ENCODE peak calls at places on chromosome 4, in seven cellular contexts. F is K562, J is HepG2, B is SK-N-SH, Z is GM23338, I is A549, M is HCT116. O is an unnamed sample. For H3K4me1, the result is how much of the 10 kb centered on the place peaks cover.

GRCh38 chr4:2781911-2782310 is 11.0 kb upstream of the SH3BP2 start:
- DNase-seq in F (no peak), J (no peak), B (no peak), Z (no peak), I (no peak), M (no peak), O (no peak)

GRCh38 chr4:125432078-125432477 is 117.3 kb downstream of the FAT4 start:
- DNase-seq in F (peak), J (peak), B (no peak), Z (peak), I (peak), M (peak), O (no peak)

GRCh38 chr4:117783716-117784115 is 250.6 kb upstream of the NDST3 start:
- DNase-seq in F (no peak), J (no peak), B (no peak), Z (no peak), I (no peak), M (no peak), O (no peak)

GRCh38 chr4:2353222-2354107 is 65.0 kb downstream of the ZFYVE28 start:
- DNase-seq in F (no peak), J (no peak), B (peak), Z (no peak), I (no peak), M (no peak), O (no peak)

GRCh38 chr4:8817081-8817812 is 54.4 kb downstream of the HMX1 start:
- DNase-seq in F (no peak), J (no peak), B (peak), Z (no peak), I (no peak), M (no peak), O (no peak)

GRCh38 chr4:153252122-153252521 is 47.9 kb downstream of the TRIM2 start:
- DNase-seq in F (no peak), J (no peak), B (no peak), Z (no peak), I (no peak), M (no peak), O (no peak)

GRCh38 chr4:79673898-79674297 is 265.9 kb upstream of the GK2 start:
- DNase-seq in F (no peak), J (no peak), B (no peak), Z (no peak), I (no peak), M (no peak), O (no peak)

GRCh38 chr4:48546336-48546735 is 56.3 kb downstream of the ZAR1 start:
- DNase-seq in F (peak), J (peak), B (no peak), Z (peak), I (peak), M (peak), O (peak)

GRCh38 chr4:140038031-140038533 is 115.9 kb downstream of the MAML3 start:
- DNase-seq in F (no peak), J (peak), B (no peak), Z (no peak), I (peak), M (no peak), O (no peak)

GRCh38 chr4:118783887-118784286 is 52.0 kb downstream of the SEC24D start:
- DNase-seq in F (no peak), J (no peak), B (no peak), Z (no peak), I (no peak), M (no peak), O (no peak)

GRCh38 chr4:122775987-122776836 is 43.7 kb downstream of the BBS12 start:
- DNase-seq in F (peak), J (no peak), B (no peak), Z (peak), I (no peak), M (no peak), O (no peak)

GRCh38 chr4:41448935-41449334 is 89.0 kb upstream of the LIMCH1 start:
- DNase-seq in F (peak), J (peak), B (no peak), Z (no peak), I (peak), M (no peak), O (no peak)

GRCh38 chr4:127778102-127778501 is 4.0 kb upstream of the HSPA4L start:
- DNase-seq in F (peak), J (peak), B (no peak), Z (no peak), I (no peak), M (no peak), O (no peak)

GRCh38 chr4:105092768-105093167 is 53.9 kb upstream of the TET2 start:
- DNase-seq in F (no peak), J (no peak), B (no peak), Z (no peak), I (no peak), M (no peak), O (no peak)

GRCh38 chr4:93814141-93814540 is 14.4 kb upstream of the ATOH1 start:
- DNase-seq in F (no peak), J (no peak), B (no peak), Z (no peak), I (no peak), M (no peak), O (no peak)

GRCh38 chr4:187840814-187841213 is 154.8 kb upstream of the ZFP42 start:
- DNase-seq in F (no peak), J (no peak), B (no peak), Z (no peak), I (peak), M (no peak), O (no peak)

GRCh38 chr4:5517372-5517771 is 191.0 kb downstream of the EVC2 start:
- DNase-seq in F (no peak), J (no peak), B (no peak), Z (no peak), I (no peak), M (no peak), O (no peak)

GRCh38 chr4:176277162-176277904 is 8.3 kb upstream of the ASB5 start:
- DNase-seq in F (peak), J (peak), B (peak), Z (peak), I (peak), M (peak), O (no peak)

GRCh38 chr4:68378226-68378625 is 28.3 kb upstream of the YTHDC1 start:
- DNase-seq in F (no peak), J (no peak), B (no peak), Z (no peak), I (no peak), M (no peak), O (no peak)

GRCh38 chr4:144787365-144788263 is 141.7 kb downstream of the HHIP start:
- DNase-seq in F (peak), J (peak), B (peak), Z (peak), I (peak), M (peak), O (peak)

GRCh38 chr4:85778809-85779124 is 303.8 kb downstream of the ARHGAP24 start:
- DNase-seq in F (no peak), J (no peak), B (no peak), Z (no peak), I (no peak), M (no peak), O (no peak)

GRCh38 chr4:183986645-183987528 is 81.8 kb downstream of the STOX2 start:
- DNase-seq in F (no peak), J (no peak), B (no peak), Z (no peak), I (no peak), M (no peak), O (no peak)

GRCh38 chr4:174828845-174829701 is at the start of gene GLRA3:
- DNase-seq in F (peak), J (peak), B (peak), Z (peak), I (peak), M (no peak), O (no peak)

GRCh38 chr4:119139316-119139715 is 3.7 kb downstream of the MYOZ2 start:
- DNase-seq in F (no peak), J (no peak), B (no peak), Z (no peak), I (no peak), M (no peak), O (no peak)

GRCh38 chr4:52477191-52477590 is 181.9 kb downstream of the USP46 start:
- DNase-seq in F (no peak), J (no peak), B (peak), Z (no peak), I (no peak), M (no peak), O (no peak)

GRCh38 chr4:118173956-118174355 is 139.7 kb downstream of the NDST3 start:
- DNase-seq in F (no peak), J (no peak), B (no peak), Z (no peak), I (no peak), M (no peak), O (no peak)

GRCh38 chr4:123304151-123305021 is 92.2 kb upstream of the SPRY1 start:
- DNase-seq in F (no peak), J (no peak), B (no peak), Z (peak), I (no peak), M (no peak), O (no peak)

GRCh38 chr4:54146139-54146538 is 46.2 kb downstream of the GSX2 start:
- DNase-seq in F (no peak), J (no peak), B (no peak), Z (no peak), I (no peak), M (no peak), O (no peak)

GRCh38 chr4:81737865-81738559 is 266.3 kb upstream of the RASGEF1B start:
- DNase-seq in F (no peak), J (peak), B (no peak), Z (no peak), I (no peak), M (no peak), O (no peak)

GRCh38 chr4:181569553-181569952 is 673.6 kb upstream of the TENM3 start:
- DNase-seq in F (no peak), J (peak), B (peak), Z (peak), I (peak), M (peak), O (peak)

GRCh38 chr4:2416564-2417195 is 1.8 kb downstream of the ZFYVE28 start:
- DNase-seq in F (peak), J (no peak), B (peak), Z (peak), I (no peak), M (no peak), O (no peak)

GRCh38 chr4:122728781-122729330 is 3.6 kb upstream of the BBS12 start:
- DNase-seq in F (no peak), J (no peak), B (no peak), Z (no peak), I (no peak), M (no peak), O (no peak)

GRCh38 chr4:17561195-17561909 is 15.6 kb upstream of the LAP3 start:
- DNase-seq in F (peak), J (no peak), B (peak), Z (no peak), I (no peak), M (no peak), O (no peak)

GRCh38 chr4:138815811-138816210 is 199.8 kb upstream of the NOCT start:
- DNase-seq in F (no peak), J (no peak), B (no peak), Z (no peak), I (no peak), M (no peak), O (no peak)

GRCh38 chr4:105548483-105548882 is 3.9 kb upstream of the ARHGEF38 start:
- DNase-seq in F (no peak), J (no peak), B (no peak), Z (no peak), I (peak), M (no peak), O (no peak)

GRCh38 chr4:41406051-41406516 is 131.9 kb upstream of the LIMCH1 start:
- DNase-seq in F (no peak), J (no peak), B (no peak), Z (no peak), I (peak), M (no peak), O (no peak)

GRCh38 chr4:84939111-84939510 is 27.4 kb downstream of the WDFY3 start:
- DNase-seq in F (no peak), J (no peak), B (no peak), Z (no peak), I (no peak), M (no peak), O (no peak)

GRCh38 chr4:612052-612748 is 13.2 kb upstream of the PDE6B start:
- DNase-seq in F (no peak), J (no peak), B (no peak), Z (no peak), I (no peak), M (no peak), O (no peak)

GRCh38 chr4:137530176-137530575 is 2.1 kb downstream of the PCDH18 start:
- DNase-seq in F (no peak), J (no peak), B (no peak), Z (no peak), I (no peak), M (no peak), O (no peak)

GRCh38 chr4:137531121-137531520 is 1.2 kb downstream of the PCDH18 start:
- DNase-seq in F (no peak), J (no peak), B (peak), Z (peak), I (no peak), M (no peak), O (no peak)

GRCh38 chr4:137526681-137527080 is 5.6 kb downstream of the PCDH18 start:
- DNase-seq in F (no peak), J (no peak), B (no peak), Z (no peak), I (no peak), M (no peak), O (no peak)

GRCh38 chr4:137531951-137532868 is at the start of gene PCDH18:
- DNase-seq in F (no peak), J (no peak), B (peak), Z (peak), I (no peak), M (no peak), O (no peak)

GRCh38 chr4:137529432-137529831 is 2.9 kb downstream of the PCDH18 start:
- DNase-seq in F (no peak), J (no peak), B (no peak), Z (no peak), I (no peak), M (no peak), O (no peak)
- H3K4me3 ChIP-seq in F (no peak), J (no peak), B (peak), Z (peak), I (no peak), M (no peak), O (peak)

GRCh38 chr4:23884261-23884660 is 5.6 kb downstream of the PPARGC1A start:
- DNase-seq in F (no peak), J (no peak), B (no peak), Z (no peak), I (no peak), M (no peak), O (no peak)

GRCh38 chr4:23882976-23883531 is 6.8 kb downstream of the PPARGC1A start:
- DNase-seq in F (no peak), J (no peak), B (no peak), Z (no peak), I (no peak), M (no peak), O (no peak)

GRCh38 chr4:23885943-23886590 is 3.8 kb downstream of the PPARGC1A start:
- DNase-seq in F (no peak), J (no peak), B (no peak), Z (no peak), I (no peak), M (no peak), O (no peak)

GRCh38 chr4:23887173-23887572 is 2.7 kb downstream of the PPARGC1A start:
- DNase-seq in F (no peak), J (no peak), B (no peak), Z (no peak), I (no peak), M (no peak), O (no peak)

DNA sequence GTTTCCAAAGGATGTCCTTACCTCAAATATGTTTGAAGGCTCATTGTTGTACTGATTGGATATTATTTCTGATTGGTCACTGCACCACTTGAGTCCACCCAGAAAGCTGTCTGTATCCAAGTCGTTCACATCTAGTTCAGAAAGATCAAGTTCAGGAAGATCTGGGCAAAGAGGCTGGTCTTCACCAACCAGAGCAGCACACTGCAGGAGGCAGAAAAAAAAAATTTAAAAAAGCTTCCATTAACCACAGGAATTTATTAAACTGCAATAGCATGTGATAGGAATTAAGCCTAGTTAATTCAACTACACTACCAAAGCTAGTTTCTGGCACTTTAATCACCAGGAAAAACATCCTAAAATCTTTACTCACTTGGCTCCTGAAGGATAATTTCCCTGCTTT is 5.1 kb downstream of the PPARGC1A start:
- DNase-seq in F (no peak), J (no peak), B (no peak), Z (no peak), I (no peak), M (no peak), O (no peak)
- H3K4me1 ChIP-seq in F (under half), J (half or more), B (under half), Z (half or more), I (under half), M (under half), O (under half)

GRCh38 chr4:185834778-185835177 is 22.8 kb upstream of the SORBS2 start:
- DNase-seq in F (no peak), J (no peak), B (no peak), Z (no peak), I (no peak), M (no peak), O (no peak)

GRCh38 chr4:185833055-185833598 is 21.1 kb upstream of the SORBS2 start:
- DNase-seq in F (no peak), J (peak), B (no peak), Z (no peak), I (peak), M (no peak), O (no peak)

GRCh38 chr4:185830263-185830994 is 18.4 kb upstream of the SORBS2 start:
- DNase-seq in F (no peak), J (no peak), B (no peak), Z (no peak), I (peak), M (no peak), O (no peak)

GRCh38 chr4:185834088-185834487 is 22.1 kb upstream of the SORBS2 start:
- DNase-seq in F (no peak), J (no peak), B (no peak), Z (no peak), I (no peak), M (no peak), O (no peak)

GRCh38 chr4:185831125-185831815 is 19.3 kb upstream of the SORBS2 start:
- DNase-seq in F (no peak), J (no peak), B (no peak), Z (no peak), I (no peak), M (no peak), O (no peak)
- TF ChIP-seq REST in F (no peak), J (no peak), B (no peak), Z (no peak), I (no peak), M (no peak), O (no peak)

DNA sequence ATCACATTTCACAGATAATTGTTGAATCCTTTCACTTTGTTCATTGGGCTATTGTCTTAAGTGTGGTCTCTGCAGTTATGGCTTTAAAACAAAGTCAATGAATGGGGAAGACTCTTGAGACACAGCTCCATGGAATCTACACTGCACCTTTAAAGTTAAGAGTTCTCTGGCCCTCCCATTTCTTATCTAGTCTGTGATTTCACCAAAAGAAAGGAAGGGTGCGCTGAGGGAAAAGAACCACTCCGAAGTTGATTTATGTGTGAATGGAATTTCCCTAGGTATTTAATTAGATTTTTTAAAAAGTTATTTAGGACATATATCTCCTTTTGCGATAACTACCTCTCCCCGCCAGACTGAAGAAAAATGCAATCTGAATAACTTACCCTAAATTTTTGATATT is 2.5 kb downstream of the SEPTIN11 start:
- DNase-seq in F (peak), J (no peak), B (no peak), Z (no peak), I (no peak), M (no peak), O (no peak)
- H3K4me3 ChIP-seq in F (no peak), J (no peak), B (peak), Z (peak), I (no peak), M (no peak), O (peak)

GRCh38 chr4:141058739-141059507 is 74.3 kb downstream of the RNF150 start:
- DNase-seq in F (no peak), J (no peak), B (no peak), Z (no peak), I (no peak), M (no peak), O (no peak)

GRCh38 chr4:141054446-141054845 is 78.8 kb downstream of the RNF150 start:
- DNase-seq in F (no peak), J (no peak), B (no peak), Z (no peak), I (no peak), M (no peak), O (no peak)

GRCh38 chr4:141056473-141056872 is 76.8 kb downstream of the RNF150 start:
- DNase-seq in F (no peak), J (no peak), B (no peak), Z (peak), I (no peak), M (no peak), O (no peak)

DNA sequence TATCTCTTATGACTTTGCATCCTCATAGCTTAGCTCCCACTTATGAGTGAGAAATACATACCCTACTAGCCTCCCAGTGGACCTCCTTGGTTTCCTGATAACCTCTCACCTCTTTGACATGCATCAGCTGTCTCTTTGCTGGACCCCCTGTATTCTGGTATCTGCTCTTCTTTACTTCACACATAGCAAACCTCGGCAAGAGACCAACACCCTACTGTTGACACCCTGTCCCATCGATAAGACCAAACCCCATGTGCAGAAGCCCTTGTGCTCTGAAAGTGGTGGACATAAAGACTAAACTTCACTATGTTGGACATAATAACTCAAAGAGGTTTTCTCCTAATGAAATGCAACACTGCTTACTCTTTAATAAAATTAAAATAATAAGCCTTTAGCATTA is 75.7 kb downstream of the RNF150 start:
- DNase-seq in F (no peak), J (no peak), B (no peak), Z (no peak), I (no peak), M (no peak), O (no peak)
- H3K4me1 ChIP-seq in F (under half), J (under half), B (under half), Z (under half), I (under half), M (under half), O (under half)

GRCh38 chr4:165872443-165873297 is at the start of gene TLL1:
- DNase-seq in F (no peak), J (no peak), B (peak), Z (peak), I (no peak), M (no peak), O (no peak)

GRCh38 chr4:165875446-165875845 is 2.4 kb downstream of the TLL1 start:
- DNase-seq in F (no peak), J (no peak), B (no peak), Z (no peak), I (no peak), M (no peak), O (no peak)

GRCh38 chr4:165873298-165874071 is 448 bp downstream of the TLL1 start:
- DNase-seq in F (no peak), J (peak), B (peak), Z (peak), I (peak), M (no peak), O (no peak)

GRCh38 chr4:165874799-165875371 is 1.8 kb downstream of the TLL1 start:
- DNase-seq in F (no peak), J (no peak), B (peak), Z (peak), I (peak), M (no peak), O (no peak)

GRCh38 chr4:165874072-165874798 is 1.2 kb downstream of the TLL1 start:
- DNase-seq in F (no peak), J (no peak), B (peak), Z (peak), I (no peak), M (no peak), O (no peak)
- TF ChIP-seq REST in F (no peak), J (no peak), B (no peak), Z (no peak), I (no peak), M (no peak), O (no peak)